ENCODE peak calls at places on chromosomes 7 and 10, in four cellular contexts. H is GM12878, U is A549, C is K562. G is an unnamed sample.

GRCh38 chr10:33334170-33334838 is at the start of gene NRP1:
- DNase-seq in H (no peak), U (no peak), C (no peak), G (no peak)

GRCh38 chr10:9222917-9223316 is 1168.4 kb downstream of the GATA3 start:
- DNase-seq in H (no peak), U (no peak), C (no peak), G (no peak)

GRCh38 chr10:51860257-51860656 is 160.9 kb upstream of the CSTF2T start:
- DNase-seq in H (no peak), U (no peak), C (no peak), G (no peak)

GRCh38 chr7:34190299-34190698 is 285.0 kb downstream of the BMPER start:
- DNase-seq in H (no peak), U (no peak), C (no peak), G (no peak)

GRCh38 chr7:45881759-45882464 is 6.4 kb upstream of the IGFBP1 start:
- DNase-seq in H (no peak), U (no peak), C (no peak), G (peak)

GRCh38 chr10:12907651-12908050 is 93.9 kb downstream of the CCDC3 start:
- DNase-seq in H (no peak), U (no peak), C (no peak), G (no peak)

GRCh38 chr10:129467346-129468119 is 492 bp downstream of the MGMT start:
- DNase-seq in H (no peak), U (no peak), C (no peak), G (peak)

GRCh38 chr10:43062402-43063160 is 14.3 kb upstream of the RET start:
- DNase-seq in H (no peak), U (no peak), C (no peak), G (no peak)

GRCh38 chr10:125156196-125156595 is 4.2 kb downstream of the CTBP2 start:
- DNase-seq in H (no peak), U (no peak), C (peak), G (no peak)

GRCh38 chr7:139362981-139363380 is 3.3 kb downstream of the LUC7L2 start:
- DNase-seq in H (no peak), U (no peak), C (no peak), G (no peak)

GRCh38 chr10:33314788-33315561 is 19.5 kb downstream of the NRP1 start:
- DNase-seq in H (no peak), U (no peak), C (no peak), G (no peak)

GRCh38 chr7:47573758-47574472 is 8.0 kb downstream of the TNS3 start:
- DNase-seq in H (no peak), U (no peak), C (no peak), G (peak)

GRCh38 chr10:67912330-67912946 is 28.0 kb downstream of the SIRT1 start:
- DNase-seq in H (no peak), U (no peak), C (no peak), G (no peak)

GRCh38 chr10:128421731-128422130 is 295.5 kb upstream of the MKI67 start:
- DNase-seq in H (no peak), U (no peak), C (no peak), G (peak)

GRCh38 chr10:70992436-70992835 is 104.1 kb upstream of the PCBD1 start:
- DNase-seq in H (no peak), U (no peak), C (no peak), G (no peak)

GRCh38 chr7:1415389-1415990 is 43.8 kb downstream of the MICALL2 start:
- DNase-seq in H (no peak), U (no peak), C (no peak), G (no peak)

GRCh38 chr10:48251152-48251524 is 23.4 kb downstream of the FRMPD2 start:
- DNase-seq in H (no peak), U (no peak), C (no peak), G (peak)

GRCh38 chr10:51744235-51744634 is 44.8 kb upstream of the CSTF2T start:
- DNase-seq in H (no peak), U (no peak), C (no peak), G (no peak)

GRCh38 chr10:121043124-121043849 is 192.1 kb downstream of the WDR11 start:
- DNase-seq in H (no peak), U (no peak), C (no peak), G (peak)

GRCh38 chr10:78907458-78908211 is 161.1 kb upstream of the ZMIZ1 start:
- DNase-seq in H (no peak), U (no peak), C (no peak), G (no peak)

GRCh38 chr7:157151626-157152339 is 13.1 kb downstream of the UBE3C start:
- DNase-seq in H (no peak), U (no peak), C (no peak), G (no peak)

GRCh38 chr10:128242641-128243040 is 116.4 kb upstream of the MKI67 start:
- DNase-seq in H (no peak), U (no peak), C (peak), G (no peak)

DNA sequence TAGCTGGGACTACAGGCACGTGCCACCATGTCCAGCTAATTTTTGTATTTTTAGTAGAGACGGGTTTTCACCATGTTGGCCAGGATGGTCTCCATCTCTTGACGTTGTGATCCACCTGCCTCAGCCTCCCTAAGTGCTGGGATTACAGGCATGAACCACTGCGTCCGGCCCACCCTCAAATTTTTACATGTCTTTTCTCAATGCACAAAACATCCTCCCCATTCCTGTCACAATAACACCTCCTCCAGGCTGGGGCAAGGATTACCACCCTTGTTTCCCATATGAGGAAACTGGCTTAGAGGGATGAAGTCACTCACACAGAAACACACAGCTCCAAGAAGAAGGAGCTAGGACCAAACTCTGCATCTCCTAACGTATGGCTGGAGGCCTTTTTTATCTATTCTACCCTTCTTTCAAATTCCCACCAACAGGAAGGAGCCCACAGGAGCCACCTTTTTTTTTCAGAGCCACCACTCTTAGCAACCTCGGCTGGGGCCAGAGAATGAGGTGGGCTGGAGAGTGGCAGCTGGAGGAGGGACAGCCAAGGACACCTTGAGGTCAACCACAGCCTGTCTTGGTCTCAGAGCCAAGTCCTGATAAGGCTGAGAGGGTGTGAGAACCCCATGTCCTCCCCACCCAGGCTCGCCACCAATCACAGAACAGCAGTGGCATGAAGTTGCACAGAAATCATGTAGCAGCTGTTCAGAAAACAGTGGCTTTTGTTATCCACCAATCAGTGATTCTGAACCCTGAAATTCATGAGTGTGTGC is 113.1 kb upstream of the PDLIM1 start:
- DNase-seq in H (no peak), U (no peak), C (peak), G (no peak)
- TF ChIP-seq RFX5 in H (no peak), U (no peak), C (no peak), G (no peak)

DNA sequence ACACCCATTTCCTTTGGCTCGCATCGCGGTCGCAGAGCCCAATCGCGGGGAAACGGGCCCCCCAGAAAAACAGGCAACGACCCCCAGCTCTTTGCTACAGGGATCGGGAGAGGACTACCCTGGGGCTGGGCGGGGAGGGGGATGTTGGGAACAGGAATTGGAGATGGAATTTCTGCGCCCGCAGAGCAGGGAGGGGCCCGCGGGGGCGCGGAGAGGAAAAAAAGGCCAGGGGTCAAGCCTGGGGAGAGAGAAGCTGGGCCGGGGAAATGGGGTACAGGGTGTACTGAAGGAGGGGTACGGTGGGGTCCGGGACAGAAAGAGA is 410 bp downstream of the SGCE start:
- DNase-seq in H (no peak), U (no peak), C (no peak), G (no peak)
- TF ChIP-seq MYC in H (no peak), U (no peak), C (no peak), G (no peak)

DNA sequence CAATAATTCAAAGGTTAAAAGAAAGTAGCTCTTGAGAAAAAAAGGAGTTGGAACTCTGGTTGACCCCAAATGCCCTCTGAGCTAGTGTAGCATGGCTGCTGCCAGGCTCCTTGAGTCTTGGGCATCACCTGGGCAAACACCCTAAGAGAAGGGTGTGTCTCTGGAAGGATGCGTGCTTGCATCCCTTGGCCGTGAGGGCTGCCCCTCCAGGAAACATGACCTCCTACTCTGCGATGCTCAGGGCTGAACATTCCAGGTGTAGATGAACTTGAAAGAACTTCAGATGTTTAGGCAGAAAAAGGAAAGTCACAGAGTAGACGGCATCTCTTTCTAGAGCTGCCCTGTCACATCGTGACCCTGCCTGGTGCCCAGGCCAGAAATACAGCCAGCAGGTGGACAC is 189.4 kb upstream of the TCERG1L start:
- DNase-seq in H (no peak), U (no peak), C (no peak), G (no peak)
- TF ChIP-seq RFX5 in H (no peak), U (no peak), C (no peak), G (no peak)

GRCh38 chr10:132098539-132099421 is 33.0 kb downstream of the JAKMIP3 start:
- DNase-seq in H (no peak), U (no peak), C (no peak), G (peak)
- TF ChIP-seq MYC in H (no peak), U (no peak), C (no peak), G (no peak)

GRCh38 chr10:123309740-123310139 is 155.5 kb downstream of the BUB3 start:
- DNase-seq in H (no peak), U (no peak), C (no peak), G (no peak)
- TF ChIP-seq RFX5 in H (no peak), U (no peak), C (no peak), G (no peak)

G was measured in HepG2.